ENCODE peak calls at places on chromosomes 5 and 9, in eight cellular contexts. One of them, this sample, is unnamed.

GRCh38 chr5:150113047-150113744 is 26.8 kb upstream of the CSF1R start:
- DNase-seq in adrenal gland: peak; percentile 18
- DNase-seq in thyroid gland: no peak
- DNase-seq in cardiac muscle cell: peak; percentile 41
- DNase-seq in dorsolateral prefrontal cortex: peak; percentile 9
- DNase-seq in GM23338: peak; percentile 35
- DNase-seq in CD8-positive, alpha-beta T cell: no peak
- DNase-seq in fibroblast of lung: peak; percentile 44
- DNase-seq in this sample: peak; percentile 77

GRCh38 chr5:91641730-91642350 is 258.7 kb upstream of the ARRDC3 start:
- DNase-seq in thyroid gland: no peak
- DNase-seq in dorsolateral prefrontal cortex: no peak
- DNase-seq in GM23338: peak; percentile 74
- DNase-seq in fibroblast of lung: peak; percentile 36
- DNase-seq in CD8-positive, alpha-beta T cell: no peak
- DNase-seq in adrenal gland: no peak
- DNase-seq in cardiac muscle cell: peak; percentile 59
- DNase-seq in this sample: peak; percentile 4

GRCh38 chr5:10527281-10527950 is 36.5 kb upstream of the ANKRD33B start:
- DNase-seq in dorsolateral prefrontal cortex: no peak
- DNase-seq in GM23338: no peak
- DNase-seq in adrenal gland: no peak
- DNase-seq in thyroid gland: no peak
- DNase-seq in CD8-positive, alpha-beta T cell: no peak
- DNase-seq in fibroblast of lung: peak; percentile 84
- DNase-seq in cardiac muscle cell: peak; percentile 62
- DNase-seq in this sample: no peak

GRCh38 chr9:81182421-81182820 is 506.9 kb downstream of the TLE1 start:
- DNase-seq in GM23338: no peak
- DNase-seq in CD8-positive, alpha-beta T cell: no peak
- DNase-seq in fibroblast of lung: peak; percentile 95
- DNase-seq in thyroid gland: peak; percentile 5
- DNase-seq in dorsolateral prefrontal cortex: no peak
- DNase-seq in adrenal gland: no peak
- DNase-seq in cardiac muscle cell: peak; percentile 25
- DNase-seq in this sample: no peak

GRCh38 chr5:139998837-139999236 is 44.3 kb downstream of the NRG2 start:
- DNase-seq in dorsolateral prefrontal cortex: no peak
- DNase-seq in fibroblast of lung: no peak
- DNase-seq in CD8-positive, alpha-beta T cell: no peak
- DNase-seq in thyroid gland: no peak
- DNase-seq in cardiac muscle cell: no peak
- DNase-seq in adrenal gland: no peak
- DNase-seq in GM23338: no peak
- DNase-seq in this sample: no peak

GRCh38 chr9:108786756-108787663 is 68.8 kb downstream of the ACTL7B start:
- DNase-seq in GM23338: no peak
- DNase-seq in dorsolateral prefrontal cortex: no peak
- DNase-seq in cardiac muscle cell: peak; percentile 30
- DNase-seq in CD8-positive, alpha-beta T cell: no peak
- DNase-seq in adrenal gland: no peak
- DNase-seq in thyroid gland: peak; percentile 44
- DNase-seq in fibroblast of lung: peak; percentile 64
- DNase-seq in this sample: no peak

GRCh38 chr5:5572010-5572982 is 149.8 kb downstream of the ICE1 start:
- DNase-seq in GM23338: peak; percentile 15
- DNase-seq in CD8-positive, alpha-beta T cell: no peak
- DNase-seq in adrenal gland: peak; percentile 46
- DNase-seq in thyroid gland: peak; percentile 7
- DNase-seq in dorsolateral prefrontal cortex: peak; percentile 64
- DNase-seq in cardiac muscle cell: no peak
- DNase-seq in fibroblast of lung: no peak
- DNase-seq in this sample: peak; percentile 68

GRCh38 chr5:8908055-8908683 is 637.7 kb downstream of the SEMA5A start:
- DNase-seq in dorsolateral prefrontal cortex: no peak
- DNase-seq in CD8-positive, alpha-beta T cell: no peak
- DNase-seq in fibroblast of lung: peak; percentile 23
- DNase-seq in cardiac muscle cell: peak; percentile 33
- DNase-seq in adrenal gland: peak; percentile 20
- DNase-seq in GM23338: peak; percentile 74
- DNase-seq in thyroid gland: peak; percentile 32
- DNase-seq in this sample: peak; percentile 28

GRCh38 chr5:125277494-125278154 is 531.2 kb upstream of the ZNF608 start:
- DNase-seq in dorsolateral prefrontal cortex: no peak
- DNase-seq in cardiac muscle cell: peak; percentile 71
- DNase-seq in adrenal gland: no peak
- DNase-seq in thyroid gland: no peak
- DNase-seq in fibroblast of lung: peak; percentile 96
- DNase-seq in CD8-positive, alpha-beta T cell: no peak
- DNase-seq in GM23338: no peak
- DNase-seq in this sample: no peak

DNA sequence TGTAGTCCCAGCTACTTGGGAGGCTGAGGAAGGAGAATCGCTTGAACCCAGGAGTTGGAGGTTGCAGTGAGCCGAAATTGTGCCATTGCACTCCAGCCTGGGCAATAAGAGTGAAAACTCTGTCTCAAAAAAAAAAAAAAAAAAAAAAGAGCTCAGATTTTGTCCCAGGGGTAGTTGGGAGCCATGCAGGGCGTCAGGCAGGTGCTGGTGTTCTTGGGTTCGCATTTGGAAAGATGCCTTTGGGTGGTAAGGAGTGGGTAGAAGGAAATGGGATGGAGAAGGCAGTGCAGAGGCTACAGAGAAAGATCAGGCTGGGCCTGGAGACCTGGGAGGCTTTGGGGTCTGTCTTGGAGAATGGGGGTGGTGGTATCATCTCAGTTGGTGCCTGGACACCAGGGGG is 23.9 kb downstream of the ADGRD2 start:
- DNase-seq in CD8-positive, alpha-beta T cell: no peak
- DNase-seq in adrenal gland: no peak
- DNase-seq in GM23338: no peak
- DNase-seq in fibroblast of lung: no peak
- DNase-seq in thyroid gland: no peak
- DNase-seq in dorsolateral prefrontal cortex: no peak
- DNase-seq in cardiac muscle cell: no peak
- DNase-seq in this sample: no peak
- H3K27me3 ChIP-seq in CD8-positive, alpha-beta T cell: peaks cover 6% of the 10 kb centered on the region
- H3K27me3 ChIP-seq in adrenal gland: peaks cover 7% of the 10 kb centered on the region
- H3K27me3 ChIP-seq in GM23338: peaks cover 30% of the 10 kb centered on the region
- H3K27me3 ChIP-seq in fibroblast of lung: peaks cover 14% of the 10 kb centered on the region
- H3K27me3 ChIP-seq in thyroid gland: peaks cover 17% of the 10 kb centered on the region
- H3K27me3 ChIP-seq in dorsolateral prefrontal cortex: peaks cover 25% of the 10 kb centered on the region
- H3K27me3 ChIP-seq in cardiac muscle cell: peaks cover 5% of the 10 kb centered on the region
- H3K27me3 ChIP-seq in this sample: peaks cover 27% of the 10 kb centered on the region

GRCh38 chr5:178436326-178436940 is 153.8 kb downstream of the COL23A1 start:
- DNase-seq in thyroid gland: no peak
- DNase-seq in CD8-positive, alpha-beta T cell: no peak
- DNase-seq in adrenal gland: no peak
- DNase-seq in cardiac muscle cell: no peak
- DNase-seq in dorsolateral prefrontal cortex: no peak
- DNase-seq in fibroblast of lung: no peak
- DNase-seq in GM23338: no peak
- DNase-seq in this sample: peak; percentile 20

GRCh38 chr5:178434016-178434761 is 156.0 kb downstream of the COL23A1 start:
- DNase-seq in thyroid gland: no peak
- DNase-seq in cardiac muscle cell: no peak
- DNase-seq in fibroblast of lung: no peak
- DNase-seq in adrenal gland: no peak
- DNase-seq in CD8-positive, alpha-beta T cell: no peak
- DNase-seq in dorsolateral prefrontal cortex: no peak
- DNase-seq in GM23338: no peak
- DNase-seq in this sample: peak; percentile 36

GRCh38 chr5:178433273-178433775 is 156.9 kb downstream of the COL23A1 start:
- DNase-seq in cardiac muscle cell: no peak
- DNase-seq in thyroid gland: peak; percentile 58
- DNase-seq in dorsolateral prefrontal cortex: no peak
- DNase-seq in GM23338: no peak
- DNase-seq in CD8-positive, alpha-beta T cell: no peak
- DNase-seq in adrenal gland: no peak
- DNase-seq in fibroblast of lung: no peak
- DNase-seq in this sample: peak; percentile 25

GRCh38 chr5:178435321-178436238 is 154.6 kb downstream of the COL23A1 start:
- DNase-seq in adrenal gland: no peak
- DNase-seq in thyroid gland: no peak
- DNase-seq in CD8-positive, alpha-beta T cell: no peak
- DNase-seq in cardiac muscle cell: no peak
- DNase-seq in fibroblast of lung: no peak
- DNase-seq in dorsolateral prefrontal cortex: no peak
- DNase-seq in GM23338: no peak
- DNase-seq in this sample: peak; percentile 33

GRCh38 chr5:178434851-178435250 is 155.3 kb downstream of the COL23A1 start:
- DNase-seq in thyroid gland: peak; percentile 93
- DNase-seq in dorsolateral prefrontal cortex: peak; percentile 26
- DNase-seq in GM23338: no peak
- DNase-seq in cardiac muscle cell: no peak
- DNase-seq in CD8-positive, alpha-beta T cell: no peak
- DNase-seq in fibroblast of lung: no peak
- DNase-seq in adrenal gland: peak; percentile 24
- DNase-seq in this sample: no peak
- H3K27me3 ChIP-seq in thyroid gland: no peaks in the 10 kb centered on the region
- H3K27me3 ChIP-seq in dorsolateral prefrontal cortex: no peaks in the 10 kb centered on the region
- H3K27me3 ChIP-seq in GM23338: no peaks in the 10 kb centered on the region
- H3K27me3 ChIP-seq in cardiac muscle cell: no peaks in the 10 kb centered on the region
- H3K27me3 ChIP-seq in CD8-positive, alpha-beta T cell: no peaks in the 10 kb centered on the region
- H3K27me3 ChIP-seq in fibroblast of lung: no peaks in the 10 kb centered on the region
- H3K27me3 ChIP-seq in adrenal gland: no peaks in the 10 kb centered on the region
- H3K27me3 ChIP-seq in this sample: no peaks in the 10 kb centered on the region

GRCh38 chr9:132125361-132125760 is 36.5 kb upstream of the NTNG2 start:
- DNase-seq in dorsolateral prefrontal cortex: no peak
- DNase-seq in cardiac muscle cell: no peak
- DNase-seq in adrenal gland: no peak
- DNase-seq in CD8-positive, alpha-beta T cell: no peak
- DNase-seq in thyroid gland: no peak
- DNase-seq in GM23338: peak; percentile 72
- DNase-seq in fibroblast of lung: no peak
- DNase-seq in this sample: peak; percentile 82
- H3K27me3 ChIP-seq in dorsolateral prefrontal cortex: no peaks in the 10 kb centered on the region
- H3K27me3 ChIP-seq in cardiac muscle cell: peaks cover 43% of the 10 kb centered on the region
- H3K27me3 ChIP-seq in adrenal gland: peaks cover 32% of the 10 kb centered on the region
- H3K27me3 ChIP-seq in CD8-positive, alpha-beta T cell: peaks cover 6% of the 10 kb centered on the region
- H3K27me3 ChIP-seq in thyroid gland: no peaks in the 10 kb centered on the region
- H3K27me3 ChIP-seq in GM23338: peaks cover 7% of the 10 kb centered on the region
- H3K27me3 ChIP-seq in fibroblast of lung: peaks cover 53% of the 10 kb centered on the region
- H3K27me3 ChIP-seq in this sample: peaks cover 2% of the 10 kb centered on the region

DNA sequence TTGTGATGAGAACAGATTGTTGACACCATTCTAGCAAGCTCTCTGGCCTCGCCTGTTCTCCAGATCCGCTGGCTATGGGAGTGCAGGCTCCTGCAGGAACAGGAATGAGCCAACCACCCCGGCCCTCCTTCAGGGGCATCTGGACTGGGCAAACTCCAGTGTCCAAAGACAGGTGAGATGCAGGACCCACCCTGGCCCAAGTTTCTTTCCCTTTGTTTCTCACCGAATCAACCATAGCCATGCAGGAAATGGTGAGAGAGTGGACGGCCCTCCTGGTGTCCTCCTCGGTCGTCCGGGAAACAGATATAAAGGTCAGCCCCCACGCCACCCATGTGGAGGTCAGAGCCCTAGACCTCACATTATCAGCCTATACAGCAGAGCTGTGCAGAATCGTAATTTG is 108.6 kb upstream of the IRX2 start:
- DNase-seq in adrenal gland: no peak
- DNase-seq in cardiac muscle cell: no peak
- DNase-seq in fibroblast of lung: no peak
- DNase-seq in GM23338: no peak
- DNase-seq in CD8-positive, alpha-beta T cell: no peak
- DNase-seq in thyroid gland: no peak
- DNase-seq in dorsolateral prefrontal cortex: no peak
- DNase-seq in this sample: no peak
- H3K27me3 ChIP-seq in adrenal gland: no peaks in the 10 kb centered on the region
- H3K27me3 ChIP-seq in cardiac muscle cell: no peaks in the 10 kb centered on the region
- H3K27me3 ChIP-seq in fibroblast of lung: no peaks in the 10 kb centered on the region
- H3K27me3 ChIP-seq in GM23338: no peaks in the 10 kb centered on the region
- H3K27me3 ChIP-seq in CD8-positive, alpha-beta T cell: no peaks in the 10 kb centered on the region
- H3K27me3 ChIP-seq in thyroid gland: no peaks in the 10 kb centered on the region
- H3K27me3 ChIP-seq in dorsolateral prefrontal cortex: peaks cover 11% of the 10 kb centered on the region
- H3K27me3 ChIP-seq in this sample: no peaks in the 10 kb centered on the region